ENCODE peak calls at places on chromosomes 2 and 18, in nine cellular contexts. K is caudate nucleus; A is activated CD8-positive, alpha-beta memory T cell treated with anti-CD3 and anti-CD28 coated beads for 1 hour; H is HFFc6; S is H54; G is body of pancreas; O is right cardiac atrium; P is NCI-H2029 treated with DMSO at 0.1 percent for 48 hours; I is tibial artery. C is an unnamed sample.

GRCh38 chr2:118854507-118855300 is 7.3 kb upstream of the EN1 start:
- DNase-seq in K (no peak), A (no peak), H (no peak), S (no peak), G (no peak), O (no peak), P (no peak), I (no peak), C (no peak)

GRCh38 chr2:39024833-39025232 is 96.0 kb downstream of the SOS1 start:
- DNase-seq in K (no peak), A (no peak), H (peak; percentile 24), S (no peak), G (no peak), O (no peak), P (no peak), I (no peak), C (no peak)

GRCh38 chr18:79387214-79387613 is 8.5 kb upstream of the NFATC1 start:
- DNase-seq in K (no peak), A (no peak), H (no peak), S (no peak), G (no peak), O (no peak), P (no peak), I (no peak), C (no peak)

GRCh38 chr2:199833525-199833924 is 17.5 kb downstream of the FTCDNL1 start:
- DNase-seq in K (no peak), A (no peak), H (no peak), S (no peak), G (no peak), O (no peak), P (peak; percentile 79), I (no peak), C (no peak)

GRCh38 chr18:59180150-59180845 is 39.7 kb upstream of the GRP start:
- DNase-seq in K (no peak), A (no peak), H (peak; percentile 76), S (no peak), G (no peak), O (no peak), P (no peak), I (no peak), C (peak; percentile 14)

GRCh38 chr2:43075054-43075593 is 151.3 kb downstream of the ZFP36L2 start:
- DNase-seq in K (no peak), A (no peak), H (peak; percentile 98), S (peak; percentile 82), G (peak; percentile 65), O (peak; percentile 87), P (peak; percentile 64), I (peak; percentile 89), C (peak; percentile 95)

GRCh38 chr18:10391506-10391905 is 62.9 kb upstream of the APCDD1 start:
- DNase-seq in K (no peak), A (no peak), H (no peak), S (no peak), G (no peak), O (no peak), P (no peak), I (no peak), C (no peak)

GRCh38 chr2:6074303-6074702 is 382.1 kb downstream of the SOX11 start:
- DNase-seq in K (no peak), A (no peak), H (no peak), S (no peak), G (no peak), O (no peak), P (no peak), I (no peak), C (no peak)

GRCh38 chr2:19219060-19219459 is 139.4 kb downstream of the OSR1 start:
- DNase-seq in K (no peak), A (no peak), H (no peak), S (no peak), G (no peak), O (no peak), P (no peak), I (no peak), C (no peak)

GRCh38 chr2:69017876-69018275 is 4.9 kb downstream of the ANTXR1 start:
- DNase-seq in K (no peak), A (no peak), H (no peak), S (no peak), G (no peak), O (no peak), P (no peak), I (no peak), C (no peak)

GRCh38 chr2:230793573-230794359 is 71.0 kb upstream of the ITM2C start:
- DNase-seq in K (no peak), A (peak; percentile 27), H (peak; percentile 99), S (peak; percentile 63), G (peak; percentile 47), O (peak; percentile 72), P (no peak), I (peak; percentile 86), C (peak; percentile 83)

GRCh38 chr2:101047774-101048173 is 45.7 kb downstream of the RPL31 start:
- DNase-seq in K (no peak), A (no peak), H (no peak), S (no peak), G (no peak), O (peak; percentile 52), P (no peak), I (no peak), C (no peak)

GRCh38 chr2:88880441-88880953 is 189.0 kb downstream of the RPIA start:
- DNase-seq in K (no peak), A (no peak), H (peak; percentile 52), S (peak; percentile 13), G (peak; percentile 50), O (no peak), P (peak; percentile 9), I (peak; percentile 36), C (no peak)

GRCh38 chr2:85810376-85811172 is 56.8 kb downstream of the ATOH8 start:
- DNase-seq in K (no peak), A (no peak), H (no peak), S (no peak), G (no peak), O (no peak), P (no peak), I (no peak), C (no peak)

GRCh38 chr2:172680595-172681176 is 55.0 kb upstream of the RAPGEF4 start:
- DNase-seq in K (no peak), A (no peak), H (no peak), S (no peak), G (no peak), O (no peak), P (no peak), I (no peak), C (no peak)

GRCh38 chr2:163247151-163247872 is 408.7 kb upstream of the KCNH7 start:
- DNase-seq in K (no peak), A (no peak), H (no peak), S (no peak), G (no peak), O (no peak), P (no peak), I (no peak), C (no peak)

GRCh38 chr18:11861583-11862288 is 10.5 kb downstream of the CHMP1B start:
- DNase-seq in K (no peak), A (no peak), H (no peak), S (no peak), G (no peak), O (no peak), P (no peak), I (no peak), C (no peak)

GRCh38 chr2:38818565-38818964 is 40.6 kb downstream of the GEMIN6 start:
- DNase-seq in K (no peak), A (no peak), H (no peak), S (no peak), G (no peak), O (no peak), P (no peak), I (no peak), C (no peak)

GRCh38 chr2:229245013-229245412 is 26.1 kb downstream of the PID1 start:
- DNase-seq in K (no peak), A (no peak), H (no peak), S (no peak), G (no peak), O (no peak), P (no peak), I (no peak), C (no peak)

GRCh38 chr2:46275995-46276394 is 21.2 kb upstream of the EPAS1 start:
- DNase-seq in K (no peak), A (no peak), H (no peak), S (no peak), G (no peak), O (peak; percentile 85), P (no peak), I (peak; percentile 63), C (no peak)

GRCh38 chr2:197707316-197708213 is 2.4 kb downstream of the MARS2 start:
- DNase-seq in K (no peak), A (no peak), H (peak; percentile 65), S (peak; percentile 21), G (no peak), O (no peak), P (peak; percentile 40), I (no peak), C (no peak)

GRCh38 chr2:20165677-20166509 is 59.0 kb downstream of the SDC1 start:
- DNase-seq in K (no peak), A (no peak), H (no peak), S (no peak), G (no peak), O (no peak), P (no peak), I (no peak), C (no peak)

GRCh38 chr18:13910501-13910900 is 4.8 kb downstream of the MC2R start:
- DNase-seq in K (peak; percentile 17), A (no peak), H (no peak), S (no peak), G (no peak), O (no peak), P (no peak), I (no peak), C (no peak)

GRCh38 chr2:8409461-8410260 is 272.2 kb upstream of the ID2 start:
- DNase-seq in K (no peak), A (no peak), H (no peak), S (no peak), G (no peak), O (no peak), P (no peak), I (no peak), C (no peak)

GRCh38 chr2:10960606-10961489 is 49.1 kb downstream of the KCNF1 start:
- DNase-seq in K (no peak), A (no peak), H (no peak), S (no peak), G (no peak), O (no peak), P (no peak), I (no peak), C (no peak)

GRCh38 chr2:232511336-232511863 is 8.8 kb upstream of the PRSS56 start:
- DNase-seq in K (no peak), A (no peak), H (no peak), S (no peak), G (peak; percentile 48), O (no peak), P (no peak), I (no peak), C (no peak)

GRCh38 chr2:219433666-219434467 is 776 bp upstream of the SPEG start:
- DNase-seq in K (no peak), A (no peak), H (peak; percentile 59), S (no peak), G (no peak), O (no peak), P (no peak), I (no peak), C (no peak)

GRCh38 chr2:68319397-68320117 is at the start of gene CNRIP1:
- DNase-seq in K (peak; percentile 70), A (no peak), H (peak; percentile 74), S (peak; percentile 57), G (peak; percentile 29), O (peak; percentile 78), P (no peak), I (peak; percentile 81), C (peak; percentile 57)

GRCh38 chr2:237721828-237722227 is 76.8 kb upstream of the RBM44 start:
- DNase-seq in K (no peak), A (no peak), H (no peak), S (no peak), G (no peak), O (no peak), P (no peak), I (no peak), C (no peak)

GRCh38 chr2:7725132-7725849 is 808.1 kb downstream of the RNF144A start:
- DNase-seq in K (no peak), A (no peak), H (no peak), S (no peak), G (no peak), O (no peak), P (no peak), I (no peak), C (no peak)

GRCh38 chr2:172929644-172930043 is 146.0 kb upstream of the MAP3K20 start:
- DNase-seq in K (no peak), A (no peak), H (no peak), S (no peak), G (no peak), O (no peak), P (no peak), I (no peak), C (no peak)